ENCODE peak calls at places on chromosomes 2 and 18, in seven cellular contexts. One of them, this sample, is unnamed. For H3K4me1, the result is how much of the 10 kb centered on the place peaks cover.

GRCh38 chr2:54387592-54387991 is 68.5 kb upstream of the SPTBN1 start:
- DNase-seq in neural progenitor cell: no peak
- DNase-seq in SK-N-SH: no peak
- DNase-seq in MM.1S: no peak
- DNase-seq in HCT116: no peak
- DNase-seq in OCI-LY7: no peak
- DNase-seq in PC-3: no peak
- DNase-seq in this sample: no peak

GRCh38 chr2:161681043-161681442 is 56.8 kb downstream of the SLC4A10 start:
- DNase-seq in neural progenitor cell: no peak
- DNase-seq in SK-N-SH: no peak
- DNase-seq in MM.1S: no peak
- DNase-seq in HCT116: peak
- DNase-seq in OCI-LY7: no peak
- DNase-seq in PC-3: peak
- DNase-seq in this sample: no peak

GRCh38 chr2:20561703-20562454 is 89.0 kb downstream of the HS1BP3 start:
- DNase-seq in neural progenitor cell: no peak
- DNase-seq in SK-N-SH: no peak
- DNase-seq in MM.1S: no peak
- DNase-seq in HCT116: no peak
- DNase-seq in OCI-LY7: no peak
- DNase-seq in PC-3: no peak
- DNase-seq in this sample: peak

GRCh38 chr2:11822746-11823411 is 76.4 kb downstream of the LPIN1 start:
- DNase-seq in neural progenitor cell: no peak
- DNase-seq in SK-N-SH: no peak
- DNase-seq in MM.1S: no peak
- DNase-seq in HCT116: no peak
- DNase-seq in OCI-LY7: no peak
- DNase-seq in PC-3: peak
- DNase-seq in this sample: peak

GRCh38 chr2:8584174-8585066 is 97.4 kb upstream of the ID2 start:
- DNase-seq in neural progenitor cell: no peak
- DNase-seq in SK-N-SH: no peak
- DNase-seq in MM.1S: no peak
- DNase-seq in HCT116: no peak
- DNase-seq in OCI-LY7: peak
- DNase-seq in PC-3: no peak
- DNase-seq in this sample: no peak

GRCh38 chr18:10015941-10016819 is 102.4 kb downstream of the VAPA start:
- DNase-seq in neural progenitor cell: no peak
- DNase-seq in SK-N-SH: peak
- DNase-seq in MM.1S: no peak
- DNase-seq in HCT116: no peak
- DNase-seq in OCI-LY7: peak
- DNase-seq in PC-3: peak
- DNase-seq in this sample: peak

GRCh38 chr2:145638675-145639074 is 1118.8 kb upstream of the ZEB2 start:
- DNase-seq in neural progenitor cell: no peak
- DNase-seq in SK-N-SH: peak
- DNase-seq in MM.1S: no peak
- DNase-seq in HCT116: no peak
- DNase-seq in OCI-LY7: no peak
- DNase-seq in PC-3: peak
- DNase-seq in this sample: no peak

GRCh38 chr2:200634231-200634964 is 48.6 kb downstream of the AOX1 start:
- DNase-seq in neural progenitor cell: no peak
- DNase-seq in SK-N-SH: no peak
- DNase-seq in MM.1S: no peak
- DNase-seq in HCT116: no peak
- DNase-seq in OCI-LY7: no peak
- DNase-seq in PC-3: no peak
- DNase-seq in this sample: no peak

GRCh38 chr2:26300234-26300641 is 45.7 kb upstream of the SELENOI start:
- DNase-seq in neural progenitor cell: no peak
- DNase-seq in SK-N-SH: no peak
- DNase-seq in MM.1S: no peak
- DNase-seq in HCT116: no peak
- DNase-seq in OCI-LY7: no peak
- DNase-seq in PC-3: no peak
- DNase-seq in this sample: no peak

GRCh38 chr2:72115361-72116080 is 32.1 kb downstream of the CYP26B1 start:
- DNase-seq in neural progenitor cell: no peak
- DNase-seq in SK-N-SH: peak
- DNase-seq in MM.1S: no peak
- DNase-seq in HCT116: peak
- DNase-seq in OCI-LY7: no peak
- DNase-seq in PC-3: peak
- DNase-seq in this sample: peak

GRCh38 chr2:113692698-113693428 is 63.6 kb downstream of the SLC35F5 start:
- DNase-seq in neural progenitor cell: no peak
- DNase-seq in SK-N-SH: no peak
- DNase-seq in MM.1S: peak
- DNase-seq in HCT116: no peak
- DNase-seq in OCI-LY7: peak
- DNase-seq in PC-3: no peak
- DNase-seq in this sample: no peak

GRCh38 chr2:120397362-120397811 is 51.5 kb downstream of the INHBB start:
- DNase-seq in neural progenitor cell: no peak
- DNase-seq in SK-N-SH: no peak
- DNase-seq in MM.1S: no peak
- DNase-seq in HCT116: no peak
- DNase-seq in OCI-LY7: no peak
- DNase-seq in PC-3: peak
- DNase-seq in this sample: peak

GRCh38 chr18:32093106-32093511 is 1.4 kb downstream of the RNF138 start:
- DNase-seq in neural progenitor cell: peak
- DNase-seq in SK-N-SH: no peak
- DNase-seq in MM.1S: peak
- DNase-seq in HCT116: no peak
- DNase-seq in OCI-LY7: peak
- DNase-seq in PC-3: peak
- DNase-seq in this sample: peak

GRCh38 chr2:226869371-226869770 is 33.5 kb downstream of the RHBDD1 start:
- DNase-seq in neural progenitor cell: no peak
- DNase-seq in SK-N-SH: no peak
- DNase-seq in MM.1S: no peak
- DNase-seq in HCT116: no peak
- DNase-seq in OCI-LY7: no peak
- DNase-seq in PC-3: peak
- DNase-seq in this sample: no peak

DNA sequence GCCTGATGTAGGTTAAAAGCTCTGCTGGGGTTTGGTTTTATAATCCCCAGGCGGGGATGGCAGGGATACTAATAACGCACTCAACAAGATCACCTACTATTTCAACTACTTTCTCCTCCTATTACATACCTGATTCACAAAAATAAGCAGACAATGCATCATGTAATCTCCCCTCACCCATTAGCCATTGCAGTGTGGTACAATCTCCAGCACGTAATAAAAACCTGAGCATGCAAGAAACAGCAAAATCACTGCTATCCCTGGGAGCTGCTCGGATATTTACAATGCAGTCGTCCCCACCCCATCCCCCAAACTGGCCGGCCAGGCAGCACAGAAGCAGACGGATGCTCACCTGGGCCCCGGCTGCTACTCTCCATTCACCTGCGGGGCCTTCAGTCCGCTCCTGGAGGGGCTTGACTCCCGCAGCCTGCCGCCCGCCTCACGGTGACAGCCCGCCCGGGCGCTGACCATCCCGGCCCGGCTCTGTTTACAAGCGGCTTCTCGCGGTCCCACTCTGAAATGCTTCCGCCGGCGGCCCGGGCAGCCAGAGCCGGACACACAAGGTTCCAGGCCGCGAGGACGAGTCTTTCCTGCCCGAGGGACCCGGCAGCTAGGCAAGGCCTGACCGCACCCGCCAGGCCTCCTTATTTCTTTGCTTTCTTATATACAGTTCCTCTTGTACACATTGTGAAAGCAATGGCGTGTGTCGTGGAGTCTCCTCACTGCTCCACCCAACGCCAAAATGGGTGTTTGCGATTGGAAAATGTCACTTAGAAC is at the start of gene PLEKHM3:
- DNase-seq in neural progenitor cell: peak
- DNase-seq in SK-N-SH: peak
- DNase-seq in MM.1S: peak
- DNase-seq in HCT116: peak
- DNase-seq in OCI-LY7: peak
- DNase-seq in PC-3: peak
- DNase-seq in this sample: peak
- TF ChIP-seq EZH2phosphoT487 in neural progenitor cell: no peak
- TF ChIP-seq EZH2phosphoT487 in SK-N-SH: no peak
- TF ChIP-seq EZH2phosphoT487 in MM.1S: no peak
- TF ChIP-seq EZH2phosphoT487 in HCT116: no peak
- TF ChIP-seq EZH2phosphoT487 in OCI-LY7: no peak
- TF ChIP-seq EZH2phosphoT487 in PC-3: no peak
- TF ChIP-seq EZH2phosphoT487 in this sample: no peak

GRCh38 chr2:238238311-238238765 is 1.5 kb downstream of the HES6 start:
- DNase-seq in neural progenitor cell: no peak
- DNase-seq in SK-N-SH: no peak
- DNase-seq in MM.1S: no peak
- DNase-seq in HCT116: no peak
- DNase-seq in OCI-LY7: no peak
- DNase-seq in PC-3: no peak
- DNase-seq in this sample: no peak
- H3K4me1 ChIP-seq in neural progenitor cell: under half
- H3K4me1 ChIP-seq in SK-N-SH: under half
- H3K4me1 ChIP-seq in MM.1S: under half
- H3K4me1 ChIP-seq in HCT116: under half
- H3K4me1 ChIP-seq in OCI-LY7: under half
- H3K4me1 ChIP-seq in PC-3: under half
- H3K4me1 ChIP-seq in this sample: under half

GRCh38 chr2:128449226-128450061 is 130.8 kb upstream of the HS6ST1 start:
- DNase-seq in neural progenitor cell: peak
- DNase-seq in SK-N-SH: peak
- DNase-seq in MM.1S: no peak
- DNase-seq in HCT116: no peak
- DNase-seq in OCI-LY7: no peak
- DNase-seq in PC-3: no peak
- DNase-seq in this sample: no peak

GRCh38 chr2:128447538-128447885 is 128.8 kb upstream of the HS6ST1 start:
- DNase-seq in neural progenitor cell: no peak
- DNase-seq in SK-N-SH: no peak
- DNase-seq in MM.1S: no peak
- DNase-seq in HCT116: no peak
- DNase-seq in OCI-LY7: no peak
- DNase-seq in PC-3: no peak
- DNase-seq in this sample: no peak

GRCh38 chr2:128446866-128447537 is 128.3 kb upstream of the HS6ST1 start:
- DNase-seq in neural progenitor cell: peak
- DNase-seq in SK-N-SH: no peak
- DNase-seq in MM.1S: no peak
- DNase-seq in HCT116: no peak
- DNase-seq in OCI-LY7: no peak
- DNase-seq in PC-3: no peak
- DNase-seq in this sample: no peak

GRCh38 chr2:128450211-128451015 is 131.7 kb upstream of the HS6ST1 start:
- DNase-seq in neural progenitor cell: peak
- DNase-seq in SK-N-SH: peak
- DNase-seq in MM.1S: no peak
- DNase-seq in HCT116: no peak
- DNase-seq in OCI-LY7: no peak
- DNase-seq in PC-3: no peak
- DNase-seq in this sample: no peak

DNA sequence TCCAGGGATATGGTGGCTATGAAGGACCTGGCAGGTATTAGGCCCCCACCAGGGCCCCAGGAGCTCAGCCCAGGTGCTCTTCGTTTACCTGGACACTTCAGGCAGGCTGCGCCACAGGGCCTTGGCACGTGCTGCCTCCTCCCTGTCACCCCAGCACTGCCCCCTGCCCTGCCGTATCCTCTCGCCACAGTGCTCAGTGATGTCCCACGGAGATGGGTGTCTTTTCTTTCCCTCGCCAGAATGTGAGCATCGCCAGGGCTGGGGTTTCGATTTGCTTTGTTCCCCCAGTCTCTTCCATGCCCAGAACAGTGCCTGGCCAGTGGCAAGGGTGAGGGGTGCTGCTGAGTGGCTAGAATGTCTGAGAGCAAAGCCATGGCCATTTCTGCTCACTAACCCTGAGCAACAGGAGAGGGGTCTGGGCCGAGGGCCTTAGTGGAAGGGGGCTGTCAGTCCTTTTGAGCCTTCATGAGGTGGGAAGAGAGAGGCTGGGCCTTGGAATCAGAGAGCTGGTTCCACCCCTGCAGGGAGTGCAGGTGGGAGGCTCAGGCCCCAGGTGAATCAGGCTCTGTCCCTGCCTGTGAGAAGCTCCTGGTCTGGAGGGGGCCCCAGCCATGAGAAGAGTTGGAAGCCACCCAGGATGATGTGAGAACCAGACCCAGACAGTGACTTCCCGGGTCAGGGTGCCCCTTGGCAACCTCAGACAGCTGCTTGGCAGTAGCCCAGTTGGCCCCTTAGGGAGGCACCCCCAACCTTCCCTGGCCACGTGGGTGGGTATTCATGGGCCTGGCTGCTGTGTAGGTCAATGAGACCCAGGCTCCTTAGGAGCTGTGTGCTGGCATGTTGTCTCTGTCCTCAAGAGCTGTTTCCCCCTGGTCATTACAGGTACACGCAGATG is 129.9 kb upstream of the HS6ST1 start:
- DNase-seq in neural progenitor cell: peak
- DNase-seq in SK-N-SH: no peak
- DNase-seq in MM.1S: no peak
- DNase-seq in HCT116: no peak
- DNase-seq in OCI-LY7: no peak
- DNase-seq in PC-3: no peak
- DNase-seq in this sample: no peak
- TF ChIP-seq EZH2phosphoT487 in neural progenitor cell: no peak
- TF ChIP-seq EZH2phosphoT487 in SK-N-SH: no peak
- TF ChIP-seq EZH2phosphoT487 in MM.1S: no peak
- TF ChIP-seq EZH2phosphoT487 in HCT116: no peak
- TF ChIP-seq EZH2phosphoT487 in OCI-LY7: no peak
- TF ChIP-seq EZH2phosphoT487 in PC-3: no peak
- TF ChIP-seq EZH2phosphoT487 in this sample: no peak

GRCh38 chr2:99470957-99471356 is 18.9 kb downstream of the REV1 start:
- DNase-seq in neural progenitor cell: no peak
- DNase-seq in SK-N-SH: no peak
- DNase-seq in MM.1S: no peak
- DNase-seq in HCT116: no peak
- DNase-seq in OCI-LY7: no peak
- DNase-seq in PC-3: no peak
- DNase-seq in this sample: no peak

GRCh38 chr2:99473496-99474083 is 16.2 kb downstream of the REV1 start:
- DNase-seq in neural progenitor cell: no peak
- DNase-seq in SK-N-SH: no peak
- DNase-seq in MM.1S: no peak
- DNase-seq in HCT116: no peak
- DNase-seq in OCI-LY7: no peak
- DNase-seq in PC-3: no peak
- DNase-seq in this sample: no peak

GRCh38 chr2:99471635-99472326 is 18.0 kb downstream of the REV1 start:
- DNase-seq in neural progenitor cell: no peak
- DNase-seq in SK-N-SH: no peak
- DNase-seq in MM.1S: no peak
- DNase-seq in HCT116: no peak
- DNase-seq in OCI-LY7: no peak
- DNase-seq in PC-3: peak
- DNase-seq in this sample: no peak

GRCh38 chr2:99469394-99469793 is 20.4 kb downstream of the REV1 start:
- DNase-seq in neural progenitor cell: no peak
- DNase-seq in SK-N-SH: no peak
- DNase-seq in MM.1S: no peak
- DNase-seq in HCT116: no peak
- DNase-seq in OCI-LY7: no peak
- DNase-seq in PC-3: no peak
- DNase-seq in this sample: no peak

GRCh38 chr2:99472327-99472960 is 17.4 kb downstream of the REV1 start:
- DNase-seq in neural progenitor cell: no peak
- DNase-seq in SK-N-SH: no peak
- DNase-seq in MM.1S: no peak
- DNase-seq in HCT116: no peak
- DNase-seq in OCI-LY7: no peak
- DNase-seq in PC-3: peak
- DNase-seq in this sample: no peak
- H3K4me1 ChIP-seq in neural progenitor cell: under half
- H3K4me1 ChIP-seq in SK-N-SH: under half
- H3K4me1 ChIP-seq in MM.1S: under half
- H3K4me1 ChIP-seq in HCT116: under half
- H3K4me1 ChIP-seq in OCI-LY7: under half
- H3K4me1 ChIP-seq in PC-3: under half
- H3K4me1 ChIP-seq in this sample: under half

This sample was measured in hepatocyte.